ENCODE peak calls at places on chromosomes 3 and 15, in seven cellular contexts. One of them, this sample, is unnamed.

GRCh38 chr15:100218411-100218810 is 123.4 kb downstream of the ADAMTS17 start:
- DNase-seq in gastrocnemius medialis: no peak
- DNase-seq in left ventricle myocardium inferior: no peak
- DNase-seq in endodermal cell: no peak
- DNase-seq in esophagus muscularis mucosa: no peak
- DNase-seq in endothelial cell of umbilical vein: no peak
- DNase-seq in breast epithelium: no peak
- DNase-seq in this sample: no peak

GRCh38 chr15:35757323-35757722 is 211.4 kb upstream of the DPH6 start:
- DNase-seq in gastrocnemius medialis: no peak
- DNase-seq in left ventricle myocardium inferior: no peak
- DNase-seq in endodermal cell: no peak
- DNase-seq in esophagus muscularis mucosa: no peak
- DNase-seq in endothelial cell of umbilical vein: no peak
- DNase-seq in breast epithelium: no peak
- DNase-seq in this sample: no peak

GRCh38 chr3:60323180-60323579 is 928.1 kb downstream of the FHIT start:
- DNase-seq in gastrocnemius medialis: no peak
- DNase-seq in left ventricle myocardium inferior: no peak
- DNase-seq in endodermal cell: peak; percentile 52
- DNase-seq in esophagus muscularis mucosa: no peak
- DNase-seq in endothelial cell of umbilical vein: no peak
- DNase-seq in breast epithelium: no peak
- DNase-seq in this sample: no peak

GRCh38 chr3:135069406-135069805 is 274.3 kb downstream of the EPHB1 start:
- DNase-seq in gastrocnemius medialis: no peak
- DNase-seq in left ventricle myocardium inferior: no peak
- DNase-seq in endodermal cell: no peak
- DNase-seq in esophagus muscularis mucosa: peak; percentile 81
- DNase-seq in endothelial cell of umbilical vein: no peak
- DNase-seq in breast epithelium: no peak
- DNase-seq in this sample: no peak

GRCh38 chr3:48851407-48851806 is 3.7 kb upstream of the PRKAR2A start:
- DNase-seq in gastrocnemius medialis: no peak
- DNase-seq in left ventricle myocardium inferior: no peak
- DNase-seq in endodermal cell: peak; percentile 56
- DNase-seq in esophagus muscularis mucosa: no peak
- DNase-seq in endothelial cell of umbilical vein: no peak
- DNase-seq in breast epithelium: no peak
- DNase-seq in this sample: no peak

GRCh38 chr3:187314176-187314575 is 22.6 kb upstream of the MASP1 start:
- DNase-seq in gastrocnemius medialis: no peak
- DNase-seq in left ventricle myocardium inferior: no peak
- DNase-seq in endodermal cell: no peak
- DNase-seq in esophagus muscularis mucosa: no peak
- DNase-seq in endothelial cell of umbilical vein: no peak
- DNase-seq in breast epithelium: no peak
- DNase-seq in this sample: no peak

GRCh38 chr15:53830707-53831386 is 71.4 kb upstream of the WDR72 start:
- DNase-seq in gastrocnemius medialis: no peak
- DNase-seq in left ventricle myocardium inferior: no peak
- DNase-seq in endodermal cell: peak; percentile 54
- DNase-seq in esophagus muscularis mucosa: no peak
- DNase-seq in endothelial cell of umbilical vein: no peak
- DNase-seq in breast epithelium: no peak
- DNase-seq in this sample: no peak

GRCh38 chr3:42262525-42262924 is 3.5 kb downstream of the CCK start:
- DNase-seq in gastrocnemius medialis: no peak
- DNase-seq in left ventricle myocardium inferior: no peak
- DNase-seq in endodermal cell: no peak
- DNase-seq in esophagus muscularis mucosa: no peak
- DNase-seq in endothelial cell of umbilical vein: no peak
- DNase-seq in breast epithelium: no peak
- DNase-seq in this sample: no peak

GRCh38 chr3:18153571-18154173 is 271.5 kb downstream of the SATB1 start:
- DNase-seq in gastrocnemius medialis: no peak
- DNase-seq in left ventricle myocardium inferior: no peak
- DNase-seq in endodermal cell: peak; percentile 46
- DNase-seq in esophagus muscularis mucosa: no peak
- DNase-seq in endothelial cell of umbilical vein: no peak
- DNase-seq in breast epithelium: no peak
- DNase-seq in this sample: no peak

GRCh38 chr3:186772886-186773417 is 10.4 kb upstream of the EIF4A2 start:
- DNase-seq in gastrocnemius medialis: peak; percentile 46
- DNase-seq in left ventricle myocardium inferior: peak; percentile 72
- DNase-seq in endodermal cell: peak; percentile 84
- DNase-seq in esophagus muscularis mucosa: peak; percentile 94
- DNase-seq in endothelial cell of umbilical vein: peak; percentile 39
- DNase-seq in breast epithelium: peak; percentile 47
- DNase-seq in this sample: peak; percentile 86

GRCh38 chr15:71251548-71252035 is 136.3 kb downstream of the THSD4 start:
- DNase-seq in gastrocnemius medialis: no peak
- DNase-seq in left ventricle myocardium inferior: no peak
- DNase-seq in endodermal cell: no peak
- DNase-seq in esophagus muscularis mucosa: no peak
- DNase-seq in endothelial cell of umbilical vein: peak; percentile 69
- DNase-seq in breast epithelium: no peak
- DNase-seq in this sample: no peak

GRCh38 chr15:55694652-55695150 is 48.3 kb downstream of the PRTG start:
- DNase-seq in gastrocnemius medialis: no peak
- DNase-seq in left ventricle myocardium inferior: no peak
- DNase-seq in endodermal cell: no peak
- DNase-seq in esophagus muscularis mucosa: no peak
- DNase-seq in endothelial cell of umbilical vein: peak; percentile 28
- DNase-seq in breast epithelium: no peak
- DNase-seq in this sample: no peak

GRCh38 chr3:25662921-25663320 is 1.8 kb downstream of the TOP2B start:
- DNase-seq in gastrocnemius medialis: no peak
- DNase-seq in left ventricle myocardium inferior: no peak
- DNase-seq in endodermal cell: no peak
- DNase-seq in esophagus muscularis mucosa: no peak
- DNase-seq in endothelial cell of umbilical vein: no peak
- DNase-seq in breast epithelium: no peak
- DNase-seq in this sample: no peak

GRCh38 chr3:178005961-178006360 is 530.3 kb upstream of the KCNMB2 start:
- DNase-seq in gastrocnemius medialis: no peak
- DNase-seq in left ventricle myocardium inferior: no peak
- DNase-seq in endodermal cell: no peak
- DNase-seq in esophagus muscularis mucosa: no peak
- DNase-seq in endothelial cell of umbilical vein: no peak
- DNase-seq in breast epithelium: no peak
- DNase-seq in this sample: no peak

GRCh38 chr15:51405646-51406194 is 64.3 kb downstream of the GLDN start:
- DNase-seq in gastrocnemius medialis: no peak
- DNase-seq in left ventricle myocardium inferior: no peak
- DNase-seq in endodermal cell: peak; percentile 20
- DNase-seq in esophagus muscularis mucosa: peak; percentile 42
- DNase-seq in endothelial cell of umbilical vein: no peak
- DNase-seq in breast epithelium: no peak
- DNase-seq in this sample: no peak

GRCh38 chr3:140298043-140298442 is 363.1 kb downstream of the CLSTN2 start:
- DNase-seq in gastrocnemius medialis: no peak
- DNase-seq in left ventricle myocardium inferior: no peak
- DNase-seq in endodermal cell: no peak
- DNase-seq in esophagus muscularis mucosa: no peak
- DNase-seq in endothelial cell of umbilical vein: no peak
- DNase-seq in breast epithelium: no peak
- DNase-seq in this sample: no peak

GRCh38 chr15:35657679-35658201 is 111.8 kb upstream of the DPH6 start:
- DNase-seq in gastrocnemius medialis: no peak
- DNase-seq in left ventricle myocardium inferior: no peak
- DNase-seq in endodermal cell: no peak
- DNase-seq in esophagus muscularis mucosa: no peak
- DNase-seq in endothelial cell of umbilical vein: no peak
- DNase-seq in breast epithelium: no peak
- DNase-seq in this sample: no peak

GRCh38 chr3:155746703-155747102 is 1.8 kb upstream of the PLCH1 start:
- DNase-seq in gastrocnemius medialis: no peak
- DNase-seq in left ventricle myocardium inferior: no peak
- DNase-seq in endodermal cell: no peak
- DNase-seq in esophagus muscularis mucosa: no peak
- DNase-seq in endothelial cell of umbilical vein: no peak
- DNase-seq in breast epithelium: no peak
- DNase-seq in this sample: no peak

GRCh38 chr3:193883551-193883950 is 252.4 kb upstream of the HES1 start:
- DNase-seq in gastrocnemius medialis: no peak
- DNase-seq in left ventricle myocardium inferior: no peak
- DNase-seq in endodermal cell: no peak
- DNase-seq in esophagus muscularis mucosa: no peak
- DNase-seq in endothelial cell of umbilical vein: peak; percentile 16
- DNase-seq in breast epithelium: no peak
- DNase-seq in this sample: no peak

GRCh38 chr3:30228302-30228631 is 378.1 kb upstream of the TGFBR2 start:
- DNase-seq in gastrocnemius medialis: no peak
- DNase-seq in left ventricle myocardium inferior: no peak
- DNase-seq in endodermal cell: no peak
- DNase-seq in esophagus muscularis mucosa: no peak
- DNase-seq in endothelial cell of umbilical vein: no peak
- DNase-seq in breast epithelium: no peak
- DNase-seq in this sample: no peak

GRCh38 chr3:181699171-181699903 is 12.4 kb upstream of the SOX2 start:
- DNase-seq in gastrocnemius medialis: no peak
- DNase-seq in left ventricle myocardium inferior: no peak
- DNase-seq in endodermal cell: peak; percentile 75
- DNase-seq in esophagus muscularis mucosa: no peak
- DNase-seq in endothelial cell of umbilical vein: peak; percentile 53
- DNase-seq in breast epithelium: no peak
- DNase-seq in this sample: no peak
- TF ChIP-seq CTCF in gastrocnemius medialis: no peak
- TF ChIP-seq CTCF in left ventricle myocardium inferior: no peak
- TF ChIP-seq CTCF in endodermal cell: no peak
- TF ChIP-seq CTCF in esophagus muscularis mucosa: no peak
- TF ChIP-seq CTCF in endothelial cell of umbilical vein: no peak
- TF ChIP-seq CTCF in breast epithelium: no peak
- TF ChIP-seq CTCF in this sample: no peak

GRCh38 chr3:3783675-3784074 is 15.6 kb upstream of the LRRN1 start:
- DNase-seq in gastrocnemius medialis: no peak
- DNase-seq in left ventricle myocardium inferior: no peak
- DNase-seq in endodermal cell: no peak
- DNase-seq in esophagus muscularis mucosa: no peak
- DNase-seq in endothelial cell of umbilical vein: no peak
- DNase-seq in breast epithelium: no peak
- DNase-seq in this sample: no peak
- H3K4me3 ChIP-seq in gastrocnemius medialis: no peak overlapping the region
- H3K4me3 ChIP-seq in left ventricle myocardium inferior: no peak overlapping the region
- H3K4me3 ChIP-seq in endodermal cell: no peak overlapping the region
- H3K4me3 ChIP-seq in esophagus muscularis mucosa: no peak overlapping the region
- H3K4me3 ChIP-seq in endothelial cell of umbilical vein: no peak overlapping the region
- H3K4me3 ChIP-seq in breast epithelium: no peak overlapping the region
- H3K4me3 ChIP-seq in this sample: no peak overlapping the region

GRCh38 chr3:53032609-53033008 is 13.3 kb downstream of the SFMBT1 start:
- DNase-seq in gastrocnemius medialis: no peak
- DNase-seq in left ventricle myocardium inferior: no peak
- DNase-seq in endodermal cell: no peak
- DNase-seq in esophagus muscularis mucosa: no peak
- DNase-seq in endothelial cell of umbilical vein: no peak
- DNase-seq in breast epithelium: no peak
- DNase-seq in this sample: no peak
- H3K4me1 ChIP-seq in gastrocnemius medialis: no peaks in the 10 kb centered on the region
- H3K4me1 ChIP-seq in left ventricle myocardium inferior: peaks cover 17% of the 10 kb centered on the region
- H3K4me1 ChIP-seq in endodermal cell: no peaks in the 10 kb centered on the region
- H3K4me1 ChIP-seq in esophagus muscularis mucosa: peaks cover 29% of the 10 kb centered on the region
- H3K4me1 ChIP-seq in endothelial cell of umbilical vein: peaks cover 4% of the 10 kb centered on the region
- H3K4me1 ChIP-seq in breast epithelium: no peaks in the 10 kb centered on the region
- H3K4me1 ChIP-seq in this sample: no peaks in the 10 kb centered on the region

GRCh38 chr15:62187910-62188309 is 22.8 kb upstream of the C2CD4B start:
- DNase-seq in gastrocnemius medialis: no peak
- DNase-seq in left ventricle myocardium inferior: no peak
- DNase-seq in endodermal cell: no peak
- DNase-seq in esophagus muscularis mucosa: no peak
- DNase-seq in endothelial cell of umbilical vein: no peak
- DNase-seq in breast epithelium: no peak
- DNase-seq in this sample: no peak
- TF ChIP-seq CTCF in gastrocnemius medialis: no peak
- TF ChIP-seq CTCF in left ventricle myocardium inferior: no peak
- TF ChIP-seq CTCF in endodermal cell: no peak
- TF ChIP-seq CTCF in esophagus muscularis mucosa: no peak
- TF ChIP-seq CTCF in endothelial cell of umbilical vein: no peak
- TF ChIP-seq CTCF in breast epithelium: no peak
- TF ChIP-seq CTCF in this sample: no peak

DNA sequence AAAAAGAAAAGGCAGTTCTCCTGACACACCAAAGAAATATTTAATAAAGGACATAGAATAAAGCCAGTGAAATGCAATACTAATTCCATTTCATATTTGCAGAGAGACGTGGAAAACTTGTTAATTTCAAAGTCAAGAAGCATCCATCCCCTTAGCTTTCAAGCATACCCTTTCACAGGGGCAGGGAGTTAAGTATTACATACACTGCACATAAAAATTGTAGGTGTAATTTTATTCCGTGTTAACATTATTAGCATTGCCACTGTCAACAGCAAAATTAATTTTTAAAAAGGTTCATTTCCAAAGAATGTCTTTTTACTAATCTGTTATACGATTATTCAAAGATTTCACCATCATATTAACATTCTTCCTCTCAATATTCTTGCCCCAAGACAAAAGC is 518.0 kb downstream of the MECOM start:
- DNase-seq in gastrocnemius medialis: no peak
- DNase-seq in left ventricle myocardium inferior: no peak
- DNase-seq in endodermal cell: no peak
- DNase-seq in esophagus muscularis mucosa: no peak
- DNase-seq in endothelial cell of umbilical vein: peak; percentile 44
- DNase-seq in breast epithelium: no peak
- DNase-seq in this sample: no peak
- H3K4me3 ChIP-seq in gastrocnemius medialis: peak overlapping the region; percentile 2
- H3K4me3 ChIP-seq in left ventricle myocardium inferior: peak overlapping the region; percentile 71
- H3K4me3 ChIP-seq in endodermal cell: peak overlapping the region; percentile 82
- H3K4me3 ChIP-seq in esophagus muscularis mucosa: peak overlapping the region; percentile 48
- H3K4me3 ChIP-seq in endothelial cell of umbilical vein: peak overlapping the region; percentile 99
- H3K4me3 ChIP-seq in breast epithelium: peak overlapping the region; percentile 55
- H3K4me3 ChIP-seq in this sample: peak overlapping the region; percentile 44

DNA sequence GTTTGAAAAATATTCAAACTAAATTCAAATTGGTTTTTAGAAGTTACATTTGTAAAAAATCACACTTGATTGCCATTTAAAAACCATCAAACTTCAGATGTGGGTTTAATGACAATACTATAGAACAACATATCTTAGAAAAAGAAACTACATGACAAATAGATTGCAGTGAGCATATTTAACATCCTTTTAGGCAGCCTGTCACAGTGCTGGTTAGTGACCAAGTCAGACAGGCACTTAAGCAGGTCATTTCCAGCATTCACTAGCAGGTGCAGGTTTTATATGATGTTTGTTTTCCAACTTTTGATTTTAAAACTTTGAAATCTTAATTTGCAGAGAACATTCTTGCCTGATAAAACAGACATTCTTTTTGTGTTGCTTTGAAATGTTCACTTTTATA is 115.7 kb downstream of the MBNL1 start:
- DNase-seq in gastrocnemius medialis: no peak
- DNase-seq in left ventricle myocardium inferior: no peak
- DNase-seq in endodermal cell: no peak
- DNase-seq in esophagus muscularis mucosa: no peak
- DNase-seq in endothelial cell of umbilical vein: no peak
- DNase-seq in breast epithelium: no peak
- DNase-seq in this sample: no peak
- H3K4me1 ChIP-seq in gastrocnemius medialis: peaks cover 94% of the 10 kb centered on the region
- H3K4me1 ChIP-seq in left ventricle myocardium inferior: peaks cover 100% of the 10 kb centered on the region
- H3K4me1 ChIP-seq in endodermal cell: peaks cover 2% of the 10 kb centered on the region
- H3K4me1 ChIP-seq in esophagus muscularis mucosa: peaks cover 96% of the 10 kb centered on the region
- H3K4me1 ChIP-seq in endothelial cell of umbilical vein: peaks cover 42% of the 10 kb centered on the region
- H3K4me1 ChIP-seq in breast epithelium: no peaks in the 10 kb centered on the region
- H3K4me1 ChIP-seq in this sample: no peaks in the 10 kb centered on the region

This sample was measured in tibial artery.